ENCODE peak calls at places on chromosomes 13 and 19, in five cellular contexts. One of them, this sample, is unnamed. For H3K36me3, the result is how much of the 10 kb centered on the place peaks cover.

GRCh38 chr19:14416743-14417214 is 2.4 kb downstream of the DDX39A start:
- DNase-seq in neuronal stem cell: no peak
- DNase-seq in fibroblast of lung: no peak
- DNase-seq in right lobe of liver: no peak
- DNase-seq in suprapubic skin: no peak
- DNase-seq in this sample: no peak

GRCh38 chr19:55225415-55225958 is 3.1 kb downstream of the TMEM86B start:
- DNase-seq in neuronal stem cell: no peak
- DNase-seq in fibroblast of lung: no peak
- DNase-seq in right lobe of liver: no peak
- DNase-seq in suprapubic skin: no peak
- DNase-seq in this sample: peak

GRCh38 chr19:19214892-19215291 is 3.1 kb downstream of the NCAN start:
- DNase-seq in neuronal stem cell: peak
- DNase-seq in fibroblast of lung: peak
- DNase-seq in right lobe of liver: no peak
- DNase-seq in suprapubic skin: no peak
- DNase-seq in this sample: peak

GRCh38 chr19:15249912-15250634 is 17.8 kb upstream of the EPHX3 start:
- DNase-seq in neuronal stem cell: no peak
- DNase-seq in fibroblast of lung: peak
- DNase-seq in right lobe of liver: no peak
- DNase-seq in suprapubic skin: no peak
- DNase-seq in this sample: no peak

GRCh38 chr13:109784590-109785140 is 1.7 kb downstream of the IRS2 start:
- DNase-seq in neuronal stem cell: peak
- DNase-seq in fibroblast of lung: peak
- DNase-seq in right lobe of liver: peak
- DNase-seq in suprapubic skin: no peak
- DNase-seq in this sample: peak

GRCh38 chr19:45137179-45137761 is 23.5 kb downstream of the NKPD1 start:
- DNase-seq in neuronal stem cell: no peak
- DNase-seq in fibroblast of lung: no peak
- DNase-seq in right lobe of liver: no peak
- DNase-seq in suprapubic skin: no peak
- DNase-seq in this sample: no peak

GRCh38 chr13:113650731-113651148 is 7.3 kb downstream of the ATP4B start:
- DNase-seq in neuronal stem cell: no peak
- DNase-seq in fibroblast of lung: no peak
- DNase-seq in right lobe of liver: no peak
- DNase-seq in suprapubic skin: peak
- DNase-seq in this sample: no peak

GRCh38 chr19:21308778-21309177 is 20.4 kb downstream of the ZNF708 start:
- DNase-seq in neuronal stem cell: no peak
- DNase-seq in fibroblast of lung: no peak
- DNase-seq in right lobe of liver: no peak
- DNase-seq in suprapubic skin: no peak
- DNase-seq in this sample: no peak

GRCh38 chr13:48333976-48334375 is 30.4 kb downstream of the RB1 start:
- DNase-seq in neuronal stem cell: no peak
- DNase-seq in fibroblast of lung: no peak
- DNase-seq in right lobe of liver: no peak
- DNase-seq in suprapubic skin: no peak
- DNase-seq in this sample: no peak

DNA sequence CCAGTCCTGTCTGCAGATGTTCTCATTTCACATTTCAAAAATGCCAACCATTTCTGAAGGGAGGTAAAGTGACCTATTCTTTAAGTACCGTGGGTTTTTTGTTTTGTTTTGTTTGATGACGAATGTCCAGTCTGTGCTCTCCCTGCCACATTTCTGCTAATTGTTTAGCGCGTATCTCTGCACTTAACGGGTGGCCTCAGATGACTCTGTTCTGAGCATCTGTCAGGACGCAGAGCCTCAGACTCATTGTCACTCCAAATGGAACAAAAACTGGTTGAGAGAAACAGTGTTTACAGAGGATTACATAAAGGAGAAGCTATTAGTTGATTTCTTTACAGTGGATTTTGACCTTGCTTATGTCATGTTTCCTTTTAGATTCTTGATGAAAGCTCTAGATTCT is 23.7 kb downstream of the TPP2 start:
- DNase-seq in neuronal stem cell: no peak
- DNase-seq in fibroblast of lung: no peak
- DNase-seq in right lobe of liver: no peak
- DNase-seq in suprapubic skin: no peak
- DNase-seq in this sample: no peak
- H3K36me3 ChIP-seq in neuronal stem cell: under half
- H3K36me3 ChIP-seq in fibroblast of lung: under half
- H3K36me3 ChIP-seq in right lobe of liver: under half
- H3K36me3 ChIP-seq in suprapubic skin: half or more
- H3K36me3 ChIP-seq in this sample: under half

DNA sequence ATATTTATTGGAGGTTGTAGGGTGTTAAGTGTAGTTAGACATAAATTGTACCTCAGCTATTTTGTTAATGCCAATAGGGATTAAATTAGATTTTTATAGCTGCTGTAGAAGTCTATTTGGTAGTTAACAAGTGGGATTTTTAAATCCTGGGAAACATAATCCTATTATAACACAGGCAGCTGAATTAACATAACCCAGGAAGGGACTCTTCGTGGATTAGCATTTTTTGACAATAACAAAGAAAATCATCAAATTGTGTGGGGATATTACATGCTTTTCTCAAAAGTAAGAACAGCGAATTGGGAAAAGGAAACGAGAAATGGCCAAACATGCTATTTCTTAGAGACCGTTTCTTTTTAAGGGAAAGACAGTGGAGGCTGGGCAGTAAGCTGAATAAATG is 172.8 kb downstream of the ZIC5 start:
- DNase-seq in neuronal stem cell: no peak
- DNase-seq in fibroblast of lung: no peak
- DNase-seq in right lobe of liver: no peak
- DNase-seq in suprapubic skin: no peak
- DNase-seq in this sample: no peak
- H3K36me3 ChIP-seq in neuronal stem cell: under half
- H3K36me3 ChIP-seq in fibroblast of lung: under half
- H3K36me3 ChIP-seq in right lobe of liver: under half
- H3K36me3 ChIP-seq in suprapubic skin: under half
- H3K36me3 ChIP-seq in this sample: under half

GRCh38 chr19:7910321-7911161 is 4.1 kb upstream of the TGFBR3L start:
- DNase-seq in neuronal stem cell: no peak
- DNase-seq in fibroblast of lung: no peak
- DNase-seq in right lobe of liver: no peak
- DNase-seq in suprapubic skin: no peak
- DNase-seq in this sample: no peak

GRCh38 chr19:7913652-7914051 is 978 bp upstream of the TGFBR3L start:
- DNase-seq in neuronal stem cell: no peak
- DNase-seq in fibroblast of lung: no peak
- DNase-seq in right lobe of liver: no peak
- DNase-seq in suprapubic skin: no peak
- DNase-seq in this sample: no peak

GRCh38 chr19:7912697-7913564 is 1.7 kb upstream of the TGFBR3L start:
- DNase-seq in neuronal stem cell: no peak
- DNase-seq in fibroblast of lung: no peak
- DNase-seq in right lobe of liver: no peak
- DNase-seq in suprapubic skin: no peak
- DNase-seq in this sample: no peak

GRCh38 chr19:7911509-7912143 is 3.0 kb upstream of the TGFBR3L start:
- DNase-seq in neuronal stem cell: no peak
- DNase-seq in fibroblast of lung: no peak
- DNase-seq in right lobe of liver: no peak
- DNase-seq in suprapubic skin: no peak
- DNase-seq in this sample: no peak

GRCh38 chr19:7912144-7912696 is 2.4 kb upstream of the TGFBR3L start:
- DNase-seq in neuronal stem cell: no peak
- DNase-seq in fibroblast of lung: no peak
- DNase-seq in right lobe of liver: no peak
- DNase-seq in suprapubic skin: no peak
- DNase-seq in this sample: no peak
- H3K36me3 ChIP-seq in neuronal stem cell: under half
- H3K36me3 ChIP-seq in fibroblast of lung: under half
- H3K36me3 ChIP-seq in right lobe of liver: under half
- H3K36me3 ChIP-seq in suprapubic skin: under half
- H3K36me3 ChIP-seq in this sample: under half

GRCh38 chr19:3652422-3652821 is 25.8 kb upstream of the CACTIN start:
- DNase-seq in neuronal stem cell: no peak
- DNase-seq in fibroblast of lung: no peak
- DNase-seq in right lobe of liver: no peak
- DNase-seq in suprapubic skin: no peak
- DNase-seq in this sample: no peak
- H3K36me3 ChIP-seq in neuronal stem cell: under half
- H3K36me3 ChIP-seq in fibroblast of lung: under half
- H3K36me3 ChIP-seq in right lobe of liver: under half
- H3K36me3 ChIP-seq in suprapubic skin: half or more
- H3K36me3 ChIP-seq in this sample: under half

DNA sequence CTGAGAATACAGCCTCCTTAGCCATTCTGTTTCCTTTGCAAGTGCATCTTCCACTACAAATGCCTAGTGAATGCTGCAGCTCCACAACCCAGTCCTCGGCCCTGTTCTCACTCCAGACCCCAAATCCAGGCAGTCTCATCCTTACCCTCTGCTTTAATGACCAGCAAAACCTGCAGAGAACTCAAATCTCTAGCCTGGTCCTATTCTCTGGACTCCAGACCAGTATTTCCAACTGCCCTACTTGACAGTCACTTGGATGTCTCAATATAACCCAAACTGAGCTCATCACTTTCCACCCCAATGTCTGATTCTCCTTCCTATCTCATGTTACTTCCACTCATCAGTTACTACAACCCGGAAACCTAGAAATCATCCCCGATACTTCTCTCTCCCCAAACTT is 2.6 kb upstream of the EBPL start:
- DNase-seq in neuronal stem cell: no peak
- DNase-seq in fibroblast of lung: no peak
- DNase-seq in right lobe of liver: no peak
- DNase-seq in suprapubic skin: no peak
- DNase-seq in this sample: no peak
- H3K36me3 ChIP-seq in neuronal stem cell: under half
- H3K36me3 ChIP-seq in fibroblast of lung: under half
- H3K36me3 ChIP-seq in right lobe of liver: under half
- H3K36me3 ChIP-seq in suprapubic skin: under half
- H3K36me3 ChIP-seq in this sample: under half

GRCh38 chr19:38721977-38722773 is 22.1 kb downstream of the CAPN12 start:
- DNase-seq in neuronal stem cell: peak
- DNase-seq in fibroblast of lung: no peak
- DNase-seq in right lobe of liver: no peak
- DNase-seq in suprapubic skin: no peak
- DNase-seq in this sample: no peak

GRCh38 chr19:38724380-38724854 is 19.9 kb downstream of the CAPN12 start:
- DNase-seq in neuronal stem cell: no peak
- DNase-seq in fibroblast of lung: no peak
- DNase-seq in right lobe of liver: no peak
- DNase-seq in suprapubic skin: no peak
- DNase-seq in this sample: no peak

GRCh38 chr19:38723606-38724379 is 20.5 kb downstream of the CAPN12 start:
- DNase-seq in neuronal stem cell: no peak
- DNase-seq in fibroblast of lung: no peak
- DNase-seq in right lobe of liver: no peak
- DNase-seq in suprapubic skin: no peak
- DNase-seq in this sample: no peak

GRCh38 chr19:38721496-38721895 is 22.8 kb downstream of the CAPN12 start:
- DNase-seq in neuronal stem cell: no peak
- DNase-seq in fibroblast of lung: no peak
- DNase-seq in right lobe of liver: no peak
- DNase-seq in suprapubic skin: no peak
- DNase-seq in this sample: no peak

DNA sequence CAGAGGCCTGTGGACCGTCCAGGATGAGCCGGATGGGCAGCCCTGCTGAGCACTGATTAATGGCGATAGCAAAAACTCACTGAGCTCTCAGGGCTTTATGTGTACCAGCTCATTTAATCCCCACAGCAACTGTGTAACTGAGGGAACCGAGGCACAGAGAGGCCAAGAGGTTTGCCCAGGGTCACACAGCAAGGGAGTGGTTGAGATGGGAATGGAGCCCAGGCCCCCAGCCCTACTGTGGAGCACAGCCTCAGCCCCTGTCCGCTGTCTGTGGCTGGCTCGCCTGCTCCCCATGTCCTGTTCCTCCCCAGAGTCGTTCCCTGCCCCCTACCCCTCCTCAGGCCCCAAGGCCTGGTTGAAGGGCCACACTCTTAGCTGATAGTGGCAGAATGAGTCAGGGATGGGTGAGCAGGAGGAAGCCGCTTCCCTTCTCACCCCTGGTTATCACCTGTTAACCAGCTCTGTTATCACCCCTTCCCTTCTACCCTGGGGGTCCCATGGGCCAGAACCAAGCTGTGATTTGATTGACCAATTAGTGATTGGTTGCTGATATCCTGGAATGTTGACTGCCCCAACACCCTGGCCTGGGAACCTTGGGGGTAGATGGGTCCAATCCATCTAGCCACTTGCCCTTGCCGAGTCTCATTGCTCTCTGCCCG is 21.2 kb downstream of the CAPN12 start:
- DNase-seq in neuronal stem cell: no peak
- DNase-seq in fibroblast of lung: no peak
- DNase-seq in right lobe of liver: no peak
- DNase-seq in suprapubic skin: no peak
- DNase-seq in this sample: peak
- H3K36me3 ChIP-seq in neuronal stem cell: half or more
- H3K36me3 ChIP-seq in fibroblast of lung: half or more
- H3K36me3 ChIP-seq in right lobe of liver: half or more
- H3K36me3 ChIP-seq in suprapubic skin: half or more
- H3K36me3 ChIP-seq in this sample: under half

This sample was measured in mesendoderm.